ENCODE peak calls at places on chromosome 6, in seven cellular contexts. I, K, Q, L, H, O and P are unnamed samples.

GRCh38 chr6:149714442-149714841 is 3.5 kb downstream of the LATS1 start:
- DNase-seq in I (no peak), K (no peak), Q (no peak), L (no peak), H (no peak), O (no peak), P (no peak)

GRCh38 chr6:26355366-26355765 is 9.6 kb upstream of the BTN3A2 start:
- DNase-seq in I (no peak), K (no peak), Q (no peak), L (no peak), H (no peak), O (no peak), P (no peak)

GRCh38 chr6:42923656-42924055 is 5.6 kb upstream of the CNPY3 start:
- DNase-seq in I (no peak), K (no peak), Q (no peak), L (no peak), H (peak; percentile 12), O (no peak), P (no peak)

GRCh38 chr6:5172057-5172683 is 87.0 kb downstream of the PPP1R3G start:
- DNase-seq in I (no peak), K (no peak), Q (no peak), L (no peak), H (no peak), O (no peak), P (no peak)

GRCh38 chr6:26199057-26199772 is 112.0 kb downstream of the HFE start:
- DNase-seq in I (peak; percentile 76), K (peak; percentile 94), Q (peak; percentile 58), L (peak; percentile 97), H (peak; percentile 92), O (peak; percentile 86), P (no peak)

GRCh38 chr6:47729457-47729856 is 31.1 kb downstream of the ADGRF4 start:
- DNase-seq in I (no peak), K (no peak), Q (no peak), L (no peak), H (no peak), O (no peak), P (no peak)

GRCh38 chr6:55918639-55919038 is 43.2 kb upstream of the BMP5 start:
- DNase-seq in I (no peak), K (peak; percentile 50), Q (no peak), L (peak; percentile 79), H (peak; percentile 82), O (no peak), P (no peak)

GRCh38 chr6:150299873-150300485 is 68.8 kb upstream of the IYD start:
- DNase-seq in I (no peak), K (no peak), Q (peak; percentile 27), L (no peak), H (no peak), O (no peak), P (no peak)

GRCh38 chr6:71254323-71254722 is 34.3 kb upstream of the OGFRL1 start:
- DNase-seq in I (no peak), K (no peak), Q (no peak), L (no peak), H (no peak), O (no peak), P (no peak)

GRCh38 chr6:8389034-8389818 is 46.1 kb downstream of the SLC35B3 start:
- DNase-seq in I (no peak), K (no peak), Q (no peak), L (no peak), H (no peak), O (no peak), P (no peak)

GRCh38 chr6:122616877-122617276 is 6.7 kb downstream of the PKIB start:
- DNase-seq in I (no peak), K (no peak), Q (no peak), L (no peak), H (no peak), O (no peak), P (no peak)

GRCh38 chr6:54698974-54699373 is 147.6 kb upstream of the FAM83B start:
- DNase-seq in I (no peak), K (no peak), Q (no peak), L (no peak), H (no peak), O (no peak), P (no peak)

GRCh38 chr6:153367006-153367405 is 235.9 kb upstream of the RGS17 start:
- DNase-seq in I (no peak), K (no peak), Q (no peak), L (no peak), H (no peak), O (no peak), P (no peak)

DNA sequence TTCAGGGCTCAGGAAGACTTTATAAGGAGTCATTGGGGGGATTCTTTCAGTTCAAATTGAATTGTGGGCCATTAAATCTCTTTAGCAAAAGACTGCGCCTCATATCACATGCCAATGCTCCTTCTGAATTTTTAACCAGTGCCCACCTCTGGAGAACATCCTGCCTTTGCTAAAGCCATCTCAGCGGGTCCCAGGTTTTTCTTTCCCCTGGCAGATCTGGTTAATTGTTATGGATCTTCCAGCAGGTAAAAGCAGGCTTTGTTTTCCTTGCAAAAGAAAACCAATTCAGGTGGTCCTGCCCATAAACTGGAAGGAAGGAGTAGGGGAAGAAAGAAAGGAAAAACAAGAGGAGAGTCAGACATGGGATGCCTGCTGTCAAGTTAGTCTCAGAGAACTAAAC is 298.2 kb downstream of the LRFN2 start:
- DNase-seq in I (no peak), K (no peak), Q (no peak), L (no peak), H (no peak), O (no peak), P (no peak)
- H3K4me1 ChIP-seq in I (no peaks in the 10 kb centered on the region), K (peaks cover 18% of the 10 kb centered on the region), Q (no peaks in the 10 kb centered on the region), L (no peaks in the 10 kb centered on the region), H (no peaks in the 10 kb centered on the region), O (no peaks in the 10 kb centered on the region), P (no peaks in the 10 kb centered on the region)

GRCh38 chr6:132725471-132725870 is 11.6 kb upstream of the VNN1 start:
- DNase-seq in I (no peak), K (no peak), Q (no peak), L (no peak), H (no peak), O (no peak), P (no peak)

GRCh38 chr6:132730560-132730959 is 16.7 kb upstream of the VNN1 start:
- DNase-seq in I (no peak), K (no peak), Q (no peak), L (peak; percentile 94), H (peak; percentile 85), O (no peak), P (no peak)

GRCh38 chr6:132728616-132729015 is 14.8 kb upstream of the VNN1 start:
- DNase-seq in I (no peak), K (no peak), Q (no peak), L (no peak), H (no peak), O (no peak), P (no peak)

GRCh38 chr6:132726608-132726975 is 12.7 kb upstream of the VNN1 start:
- DNase-seq in I (no peak), K (no peak), Q (no peak), L (no peak), H (no peak), O (no peak), P (no peak)

GRCh38 chr6:132725947-132726607 is 12.2 kb upstream of the VNN1 start:
- DNase-seq in I (no peak), K (no peak), Q (no peak), L (no peak), H (no peak), O (no peak), P (no peak)
- H3K36me3 ChIP-seq in I (no peaks in the 10 kb centered on the region), K (no peaks in the 10 kb centered on the region), Q (no peaks in the 10 kb centered on the region), L (no peaks in the 10 kb centered on the region), H (no peaks in the 10 kb centered on the region), O (no peaks in the 10 kb centered on the region), P (no peaks in the 10 kb centered on the region)

GRCh38 chr6:14118444-14118843 is 872 bp downstream of the CD83 start:
- DNase-seq in I (no peak), K (no peak), Q (no peak), L (no peak), H (no peak), O (no peak), P (no peak)
- H3K4me3 ChIP-seq in I (peak overlapping the region; percentile 72), K (peak overlapping the region; percentile 70), Q (peak overlapping the region; percentile 80), L (no peak overlapping the region), H (no peak overlapping the region), O (no peak overlapping the region), P (peak overlapping the region; percentile 64)

GRCh38 chr6:52664185-52664990 is 6.5 kb upstream of the TMEM14A start:
- DNase-seq in I (peak; percentile 95), K (peak; percentile 97), Q (peak; percentile 89), L (peak; percentile 96), H (peak; percentile 96), O (peak; percentile 95), P (peak; percentile 88)
- H3K4me1 ChIP-seq in I (peaks cover 24% of the 10 kb centered on the region), K (peaks cover 26% of the 10 kb centered on the region), Q (peaks cover 24% of the 10 kb centered on the region), L (peaks cover 4% of the 10 kb centered on the region), H (peaks cover 28% of the 10 kb centered on the region), O (peaks cover 17% of the 10 kb centered on the region), P (peaks cover 4% of the 10 kb centered on the region)

GRCh38 chr6:154792761-154793160 is 59.5 kb downstream of the SCAF8 start:
- DNase-seq in I (no peak), K (no peak), Q (no peak), L (peak; percentile 12), H (peak; percentile 14), O (no peak), P (no peak)
- H3K36me3 ChIP-seq in I (peaks cover 31% of the 10 kb centered on the region), K (peaks cover 34% of the 10 kb centered on the region), Q (peaks cover 53% of the 10 kb centered on the region), L (peaks cover 20% of the 10 kb centered on the region), H (peaks cover 37% of the 10 kb centered on the region), O (peaks cover 2% of the 10 kb centered on the region), P (peaks cover 18% of the 10 kb centered on the region)

DNA sequence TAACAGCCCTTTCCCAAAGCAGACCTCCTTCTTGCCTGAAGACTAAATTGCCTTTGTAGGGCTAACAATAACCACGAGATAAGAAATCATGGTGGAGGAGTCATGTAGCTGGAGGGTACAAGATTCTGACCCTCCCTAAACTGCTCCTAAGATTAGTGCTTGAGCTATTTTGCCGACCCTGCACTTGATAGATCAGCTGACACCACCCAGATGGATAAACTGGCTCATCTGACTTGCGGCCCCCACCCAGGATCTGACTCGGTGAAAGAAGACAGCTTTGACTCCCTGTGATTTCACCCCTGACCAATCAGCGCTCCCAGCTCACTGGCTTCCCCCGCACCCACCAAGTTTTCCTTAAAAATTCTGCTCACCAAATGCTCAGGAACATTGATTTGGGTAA is 57.6 kb upstream of the UNC93A start:
- DNase-seq in I (no peak), K (no peak), Q (no peak), L (no peak), H (no peak), O (no peak), P (no peak)
- H3K4me3 ChIP-seq in I (no peak overlapping the region), K (no peak overlapping the region), Q (no peak overlapping the region), L (no peak overlapping the region), H (no peak overlapping the region), O (no peak overlapping the region), P (no peak overlapping the region)